ENCODE peak calls at places on chromosomes 1 and 21, in seven cellular contexts. P, U, G, C, F, B and Q are unnamed samples.
A peak's percentile ranks its signal among the peaks of the same experiment; 100 is the strongest.

GRCh38 chr1:243798726-243799125 is 51.3 kb downstream of the AKT3 start:
- DNase-seq in B (no peak), U (no peak), G (peak; percentile 96), F (no peak), C (no peak), P (no peak), Q (no peak)

GRCh38 chr1:228445867-228446584 is 29.4 kb upstream of the TRIM17 start:
- DNase-seq in C (peak; percentile 35), U (no peak), F (no peak), P (no peak), B (no peak), G (peak; percentile 70), Q (peak; percentile 37)

GRCh38 chr1:156406229-156406628 is 37.2 kb downstream of the RHBG start:
- DNase-seq in P (no peak), C (no peak), G (no peak), F (no peak), U (no peak), B (no peak), Q (no peak)

GRCh38 chr1:243851129-243851756 is 1.2 kb upstream of the AKT3 start:
- DNase-seq in G (no peak), U (peak; percentile 11), P (no peak), F (no peak), C (no peak), B (no peak), Q (no peak)

GRCh38 chr1:55427576-55427975 is 212.4 kb upstream of the USP24 start:
- DNase-seq in P (no peak), G (no peak), F (no peak), B (no peak), C (no peak), U (no peak), Q (no peak)

GRCh38 chr1:6519935-6520621 is 28.6 kb upstream of the PLEKHG5 start:
- DNase-seq in C (peak; percentile 59), P (no peak), F (no peak), B (no peak), U (no peak), G (peak; percentile 91), Q (peak; percentile 76)

GRCh38 chr21:28644762-28645161 is 347.9 kb downstream of the LTN1 start:
- DNase-seq in P (no peak), G (peak; percentile 52), B (no peak), C (no peak), U (no peak), F (no peak), Q (no peak)

GRCh38 chr1:54461731-54462596 is 55.8 kb upstream of the SSBP3 start:
- DNase-seq in G (no peak), P (no peak), B (no peak), C (no peak), F (no peak), U (peak; percentile 35), Q (no peak)

GRCh38 chr1:78722947-78723346 is 73.3 kb downstream of the IFI44 start:
- DNase-seq in G (peak; percentile 47), B (no peak), F (no peak), U (no peak), C (no peak), P (no peak), Q (no peak)

GRCh38 chr1:183871142-183871541 is 66.2 kb downstream of the RGL1 start:
- DNase-seq in B (no peak), U (no peak), G (peak; percentile 81), P (no peak), F (peak; percentile 98), C (no peak), Q (no peak)

GRCh38 chr1:74502432-74502831 is 10.0 kb downstream of the LRRC53 start:
- DNase-seq in P (no peak), F (no peak), G (peak; percentile 59), B (no peak), C (no peak), U (no peak), Q (no peak)

GRCh38 chr1:180507826-180508724 is 5.7 kb upstream of the ACBD6 start:
- DNase-seq in U (peak; percentile 27), B (no peak), G (peak; percentile 68), F (no peak), C (peak; percentile 55), P (no peak), Q (no peak)

GRCh38 chr1:179142889-179143299 is 61.0 kb downstream of the TOR3A start:
- DNase-seq in F (peak; percentile 94), B (no peak), C (no peak), G (peak; percentile 98), U (no peak), P (no peak), Q (no peak)

GRCh38 chr1:190320952-190321351 is 156.7 kb downstream of the BRINP3 start:
- DNase-seq in B (no peak), C (no peak), F (no peak), U (peak; percentile 15), P (no peak), G (no peak), Q (no peak)

GRCh38 chr1:45922374-45922773 is 119.0 kb downstream of the MAST2 start:
- DNase-seq in B (peak; percentile 81), C (no peak), P (no peak), U (no peak), F (no peak), G (no peak), Q (peak; percentile 31)

GRCh38 chr1:207672525-207673130 is 27.7 kb downstream of the CR1L start:
- DNase-seq in U (peak; percentile 63), F (no peak), B (no peak), P (no peak), C (peak; percentile 71), G (peak; percentile 59), Q (no peak)

GRCh38 chr1:24293392-24294227 is 25.5 kb upstream of the GRHL3 start:
- DNase-seq in C (no peak), P (no peak), B (no peak), G (no peak), U (no peak), F (no peak), Q (no peak)

GRCh38 chr21:16239659-16240265 is 510.0 kb downstream of the USP25 start:
- DNase-seq in F (no peak), G (no peak), C (no peak), U (no peak), P (no peak), B (no peak), Q (no peak)

GRCh38 chr21:18340387-18340942 is 63.1 kb downstream of the TMPRSS15 start:
- DNase-seq in C (no peak), B (no peak), P (no peak), U (no peak), F (no peak), G (no peak), Q (no peak)

GRCh38 chr1:6271554-6271953 is 10.7 kb upstream of the GPR153 start:
- DNase-seq in U (peak; percentile 68), F (no peak), P (no peak), B (no peak), C (no peak), G (peak; percentile 42), Q (peak; percentile 16)

DNA sequence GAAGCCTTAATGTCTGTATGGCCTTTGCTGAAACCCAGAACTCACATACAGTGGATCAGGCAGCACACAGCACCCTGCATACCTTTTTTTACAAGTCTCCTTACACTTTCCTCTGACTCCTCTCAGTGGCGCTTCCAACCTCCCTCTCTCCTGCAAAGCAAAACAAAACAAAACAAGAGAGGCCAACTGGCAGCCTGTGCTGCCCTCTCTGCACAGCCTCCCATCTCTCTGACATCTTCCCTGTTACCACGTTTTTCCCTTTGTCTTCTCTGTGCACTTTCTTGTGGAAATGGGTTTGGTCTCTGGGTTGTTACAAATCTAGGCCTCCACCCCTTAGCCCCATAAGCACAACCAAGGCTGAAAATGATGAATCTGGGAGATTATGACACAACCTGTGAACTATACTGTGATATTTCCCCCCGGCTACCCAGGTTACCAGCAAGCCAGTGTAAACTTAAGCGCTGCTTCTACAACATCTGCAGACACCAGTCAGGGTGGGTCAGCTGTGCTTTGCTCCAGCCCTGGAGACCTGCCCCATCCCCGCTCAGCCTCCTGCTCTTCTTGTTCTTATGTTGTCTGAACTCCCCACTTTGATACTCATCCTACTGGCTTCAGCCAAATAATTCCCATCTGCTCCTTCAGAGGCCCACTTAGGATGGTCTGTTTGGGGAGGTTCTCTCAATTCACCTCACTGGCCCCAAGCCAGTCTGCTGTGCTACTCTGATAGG is 54.9 kb upstream of the FMOD start:
- DNase-seq in B (no peak), U (no peak), G (peak; percentile 14), P (no peak), F (no peak), C (no peak), Q (no peak)
- H3K27ac ChIP-seq in B (peak overlapping the region; percentile 80), U (peak overlapping the region; percentile 70), G (no peak overlapping the region), P (no peak overlapping the region), F (no peak overlapping the region), C (no peak overlapping the region), Q (no peak overlapping the region)

DNA sequence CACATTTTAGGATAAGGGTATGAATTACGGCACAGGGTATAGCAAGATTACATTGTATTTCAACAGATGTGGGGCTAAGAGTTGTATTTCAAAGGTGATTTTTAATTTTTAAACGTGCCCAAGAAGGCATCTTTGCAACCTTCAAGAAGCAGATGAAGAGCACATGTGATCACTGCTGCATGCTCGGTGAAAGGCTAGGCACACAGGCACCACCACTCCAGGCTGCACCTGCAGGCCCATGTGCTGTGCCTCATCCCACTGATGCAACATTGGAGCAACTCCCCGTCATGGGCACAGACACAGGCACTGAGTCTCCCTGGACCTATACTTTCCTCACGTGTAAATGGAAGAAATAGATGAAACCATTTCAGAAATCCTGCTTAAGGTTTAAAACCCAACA is 23.5 kb downstream of the UBE2G2 start:
- DNase-seq in F (no peak), P (no peak), U (no peak), C (no peak), G (no peak), B (no peak), Q (no peak)
- H3K4me1 ChIP-seq in F (peaks cover 26% of the 10 kb centered on the region), P (peaks cover 30% of the 10 kb centered on the region), U (no peaks in the 10 kb centered on the region), C (peaks cover 8% of the 10 kb centered on the region), G (no peaks in the 10 kb centered on the region), B (peaks cover 23% of the 10 kb centered on the region), Q (peaks cover 4% of the 10 kb centered on the region)

DNA sequence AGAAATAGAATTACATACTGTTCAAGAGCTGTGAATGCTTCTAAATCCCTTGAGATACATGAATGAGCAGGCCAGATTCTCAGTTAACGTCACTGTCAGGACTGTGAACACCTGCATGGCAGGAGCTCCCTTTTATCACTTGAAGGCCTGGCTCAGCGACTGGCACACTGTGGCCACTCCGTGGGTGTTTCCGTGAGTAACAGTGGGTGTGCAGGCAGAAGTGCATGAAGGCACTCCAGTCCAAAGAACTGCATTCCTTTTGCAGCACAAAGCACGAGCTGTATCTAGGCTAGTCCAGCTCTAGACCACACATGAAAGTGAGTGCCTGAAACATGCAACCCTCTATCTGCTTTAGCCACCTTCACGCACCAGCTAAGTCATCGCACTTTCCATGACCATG is 9.6 kb upstream of the SIM2 start:
- DNase-seq in F (no peak), B (no peak), G (no peak), P (no peak), C (no peak), U (no peak), Q (no peak)
- H3K9me3 ChIP-seq in F (no peaks in the 10 kb centered on the region), B (no peaks in the 10 kb centered on the region), G (no peaks in the 10 kb centered on the region), P (no peaks in the 10 kb centered on the region), C (peaks cover 5% of the 10 kb centered on the region), U (no peaks in the 10 kb centered on the region), Q (no peaks in the 10 kb centered on the region)

DNA sequence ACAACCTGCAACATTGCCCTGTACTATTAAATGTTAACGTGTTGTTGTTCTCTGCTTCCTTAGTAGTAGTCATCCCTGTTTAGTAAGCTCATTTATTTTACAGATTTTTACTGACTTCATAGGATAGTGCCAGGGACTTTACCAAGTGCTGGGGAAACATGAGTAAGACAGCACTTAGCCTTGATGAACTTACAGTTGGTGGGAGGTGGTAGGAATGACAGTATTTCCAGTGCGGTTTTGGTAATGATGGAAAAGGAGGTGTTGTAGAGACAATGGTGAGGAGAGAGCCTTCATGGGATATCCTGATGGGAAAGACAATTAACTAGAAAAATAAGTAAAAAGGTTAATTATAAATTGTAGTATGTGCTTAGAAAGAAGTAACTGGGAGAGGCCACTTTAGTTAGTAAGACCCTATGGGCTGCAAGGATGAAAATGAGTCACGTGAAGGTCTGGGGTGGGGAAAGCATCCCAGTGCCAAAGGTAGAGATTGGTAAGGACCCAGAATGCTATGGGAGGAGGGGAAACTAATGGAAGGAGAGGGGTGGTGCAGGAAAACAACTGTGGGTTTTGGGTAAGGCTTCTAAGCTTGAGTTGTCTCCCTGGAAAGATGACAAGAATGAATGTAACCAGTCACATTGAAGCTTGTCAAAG is 1.7 kb downstream of the RLF start:
- DNase-seq in F (no peak), G (peak; percentile 73), B (no peak), C (peak; percentile 46), U (no peak), P (no peak), Q (no peak)
- H3K27ac ChIP-seq in F (peak overlapping the region; percentile 97), G (peak overlapping the region; percentile 95), B (no peak overlapping the region), C (no peak overlapping the region), U (no peak overlapping the region), P (no peak overlapping the region), Q (no peak overlapping the region)